ENCODE peak calls at places on chromosomes 16 and 17, in seven cellular contexts. H is amygdala; R is GM23338; U is stromal cell of bone marrow; E is ascending aorta; B is central memory CD8-positive, alpha-beta T cell; F is T-helper 2 cell. L is an unnamed sample.

GRCh38 chr17:56026894-56027293 is 126.4 kb upstream of the ANKFN1 start:
- DNase-seq in H (no peak), R (no peak), U (no peak), E (no peak), B (no peak), F (no peak), L (no peak)

GRCh38 chr16:59697236-59697635 is 963.1 kb upstream of the GOT2 start:
- DNase-seq in H (no peak), R (no peak), U (peak; percentile 25), E (no peak), B (no peak), F (no peak), L (no peak)

GRCh38 chr17:5049314-5049819 is 14.1 kb upstream of the SLC52A1 start:
- DNase-seq in H (no peak), R (no peak), U (no peak), E (no peak), B (peak; percentile 84), F (peak; percentile 87), L (peak; percentile 76)

GRCh38 chr16:88618182-88618955 is 20.0 kb upstream of the IL17C start:
- DNase-seq in H (no peak), R (no peak), U (no peak), E (no peak), B (no peak), F (peak; percentile 29), L (no peak)

GRCh38 chr17:4678448-4679026 is 25.4 kb downstream of the PELP1 start:
- DNase-seq in H (no peak), R (no peak), U (peak; percentile 76), E (no peak), B (no peak), F (peak; percentile 40), L (no peak)

GRCh38 chr17:17567631-17568030 is 23.9 kb downstream of the PEMT start:
- DNase-seq in H (peak; percentile 45), R (no peak), U (no peak), E (peak; percentile 79), B (no peak), F (no peak), L (no peak)

GRCh38 chr17:1644493-1645206 is 882 bp downstream of the SCARF1 start:
- DNase-seq in H (no peak), R (no peak), U (no peak), E (no peak), B (no peak), F (no peak), L (no peak)

GRCh38 chr17:683040-683439 is 31.6 kb downstream of the VPS53 start:
- DNase-seq in H (no peak), R (no peak), U (no peak), E (no peak), B (no peak), F (no peak), L (no peak)

GRCh38 chr16:53156516-53156915 is 101.7 kb downstream of the CHD9 start:
- DNase-seq in H (no peak), R (no peak), U (no peak), E (no peak), B (no peak), F (no peak), L (no peak)

GRCh38 chr17:34414338-34414737 is 51.3 kb upstream of the CCL1 start:
- DNase-seq in H (no peak), R (peak; percentile 53), U (no peak), E (no peak), B (no peak), F (no peak), L (no peak)

GRCh38 chr17:78529871-78530670 is 47.1 kb downstream of the DNAH17 start:
- DNase-seq in H (no peak), R (no peak), U (no peak), E (no peak), B (no peak), F (no peak), L (no peak)

GRCh38 chr16:10180771-10181163 is 1.5 kb downstream of the GRIN2A start:
- DNase-seq in H (no peak), R (peak; percentile 97), U (no peak), E (no peak), B (no peak), F (peak; percentile 22), L (no peak)

GRCh38 chr16:28873543-28874201 is 4.6 kb upstream of the ATP2A1 start:
- DNase-seq in H (no peak), R (peak; percentile 78), U (no peak), E (no peak), B (peak; percentile 50), F (peak; percentile 44), L (peak; percentile 25)

GRCh38 chr17:14161419-14161818 is 75.2 kb downstream of the CDRT15 start:
- DNase-seq in H (no peak), R (no peak), U (no peak), E (no peak), B (no peak), F (no peak), L (no peak)